ENCODE peak calls at places on chromosomes 11 and 22, in seven cellular contexts. K is DND-41, D is gastrocnemius medialis, F is psoas muscle, E is upper lobe of right lung, H is stomach, A is lung. I is an unnamed sample.
A peak's percentile ranks its signal among the peaks of the same experiment; 100 is the strongest.

GRCh38 chr11:17596310-17596669 is 49.2 kb downstream of the OTOG start:
- DNase-seq in K (no peak), D (no peak), F (no peak), E (no peak), H (no peak), A (no peak), I (no peak)

GRCh38 chr11:74025467-74026166 is 16.7 kb upstream of the UCP3 start:
- DNase-seq in K (no peak), D (no peak), F (no peak), E (no peak), H (no peak), A (no peak), I (no peak)

GRCh38 chr11:93591247-93591898 is 48.2 kb upstream of the SMCO4 start:
- DNase-seq in K (peak; percentile 10), D (no peak), F (no peak), E (no peak), H (no peak), A (no peak), I (no peak)

GRCh38 chr22:19001204-19001603 is 65.1 kb upstream of the PRODH start:
- DNase-seq in K (no peak), D (no peak), F (no peak), E (no peak), H (no peak), A (no peak), I (no peak)

GRCh38 chr22:26751217-26751616 is 93.8 kb downstream of the MIAT start:
- DNase-seq in K (no peak), D (no peak), F (no peak), E (no peak), H (no peak), A (no peak), I (no peak)

GRCh38 chr11:20027546-20028014 is 132.7 kb downstream of the DBX1 start:
- DNase-seq in K (no peak), D (no peak), F (no peak), E (no peak), H (no peak), A (no peak), I (no peak)

GRCh38 chr11:105738972-105739574 is 129.2 kb downstream of the GRIA4 start:
- DNase-seq in K (no peak), D (no peak), F (no peak), E (no peak), H (no peak), A (no peak), I (no peak)

GRCh38 chr11:6269994-6270393 is 10.4 kb downstream of the CCKBR start:
- DNase-seq in K (no peak), D (no peak), F (no peak), E (no peak), H (no peak), A (no peak), I (no peak)

GRCh38 chr11:134418119-134418840 is 6.2 kb upstream of the B3GAT1 start:
- DNase-seq in K (peak; percentile 44), D (no peak), F (no peak), E (no peak), H (no peak), A (no peak), I (no peak)

GRCh38 chr11:67283490-67283963 is 5.6 kb upstream of the ANKRD13D start:
- DNase-seq in K (no peak), D (no peak), F (peak; percentile 54), E (peak; percentile 69), H (no peak), A (no peak), I (no peak)

GRCh38 chr11:70243912-70244652 is 26.4 kb upstream of the PPFIA1 start:
- DNase-seq in K (no peak), D (no peak), F (peak; percentile 20), E (no peak), H (no peak), A (no peak), I (no peak)

GRCh38 chr11:43992138-43992537 is 49.7 kb downstream of the C11orf96 start:
- DNase-seq in K (no peak), D (no peak), F (no peak), E (no peak), H (no peak), A (no peak), I (no peak)

GRCh38 chr11:76270387-76270786 is 64.1 kb upstream of the WNT11 start:
- DNase-seq in K (no peak), D (peak; percentile 33), F (peak; percentile 73), E (no peak), H (no peak), A (no peak), I (no peak)

GRCh38 chr11:44208976-44209603 is 100.8 kb downstream of the ALX4 start:
- DNase-seq in K (no peak), D (no peak), F (no peak), E (no peak), H (no peak), A (no peak), I (no peak)

GRCh38 chr11:27414644-27415043 is 51.6 kb upstream of the CCDC34 start:
- DNase-seq in K (no peak), D (no peak), F (no peak), E (no peak), H (no peak), A (no peak), I (no peak)

GRCh38 chr11:14907411-14908213 is 15.6 kb upstream of the CYP2R1 start:
- DNase-seq in K (peak; percentile 81), D (peak; percentile 46), F (peak; percentile 80), E (peak; percentile 92), H (peak; percentile 90), A (peak; percentile 81), I (peak; percentile 75)

GRCh38 chr11:2273771-2274170 is 3.4 kb upstream of the ASCL2 start:
- DNase-seq in K (no peak), D (no peak), F (no peak), E (peak; percentile 35), H (peak; percentile 56), A (no peak), I (no peak)

GRCh38 chr11:68401856-68402255 is 58.7 kb upstream of the PPP6R3 start:
- DNase-seq in K (no peak), D (no peak), F (no peak), E (no peak), H (no peak), A (no peak), I (no peak)

GRCh38 chr11:8352852-8353505 is 89.3 kb upstream of the LMO1 start:
- DNase-seq in K (no peak), D (no peak), F (no peak), E (no peak), H (no peak), A (no peak), I (no peak)

GRCh38 chr11:109791337-109791736 is 301.9 kb upstream of the ZC3H12C start:
- DNase-seq in K (no peak), D (no peak), F (no peak), E (no peak), H (no peak), A (no peak), I (no peak)
- H3K27ac ChIP-seq in K (no peak overlapping the region), D (no peak overlapping the region), F (no peak overlapping the region), E (no peak overlapping the region), H (no peak overlapping the region), A (no peak overlapping the region), I (no peak overlapping the region)

GRCh38 chr22:36321797-36322601 is 65.8 kb downstream of the MYH9 start:
- DNase-seq in K (no peak), D (no peak), F (no peak), E (no peak), H (no peak), A (no peak), I (peak; percentile 15)
- H3K4me1 ChIP-seq in K (no peaks in the 10 kb centered on the region), D (peaks cover 39% of the 10 kb centered on the region), F (peaks cover 53% of the 10 kb centered on the region), E (peaks cover 47% of the 10 kb centered on the region), H (peaks cover 42% of the 10 kb centered on the region), A (peaks cover 32% of the 10 kb centered on the region), I (no peaks in the 10 kb centered on the region)

DNA sequence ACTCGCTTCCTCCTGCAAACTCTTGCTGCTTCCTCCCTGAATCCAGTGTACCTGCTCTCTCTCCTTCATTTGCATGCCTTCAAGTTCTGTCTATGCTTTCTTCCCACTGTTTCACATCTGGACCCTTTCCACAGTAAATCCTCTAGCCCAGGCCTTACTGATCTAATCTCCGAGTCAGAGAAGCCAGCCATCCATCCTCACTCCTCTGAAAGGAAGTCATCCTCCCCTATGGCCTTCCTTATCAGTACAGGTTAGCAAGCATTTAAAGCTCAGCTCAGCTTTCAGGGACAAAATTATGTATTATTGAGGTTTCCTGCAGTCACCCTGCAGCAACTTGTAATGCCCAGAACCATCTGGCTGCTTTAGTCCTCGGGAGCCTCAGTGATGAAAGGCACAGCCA is 116.1 kb downstream of the GALNT18 start:
- DNase-seq in K (no peak), D (no peak), F (no peak), E (no peak), H (no peak), A (no peak), I (no peak)
- H3K27ac ChIP-seq in K (no peak overlapping the region), D (no peak overlapping the region), F (no peak overlapping the region), E (no peak overlapping the region), H (no peak overlapping the region), A (no peak overlapping the region), I (no peak overlapping the region)

DNA sequence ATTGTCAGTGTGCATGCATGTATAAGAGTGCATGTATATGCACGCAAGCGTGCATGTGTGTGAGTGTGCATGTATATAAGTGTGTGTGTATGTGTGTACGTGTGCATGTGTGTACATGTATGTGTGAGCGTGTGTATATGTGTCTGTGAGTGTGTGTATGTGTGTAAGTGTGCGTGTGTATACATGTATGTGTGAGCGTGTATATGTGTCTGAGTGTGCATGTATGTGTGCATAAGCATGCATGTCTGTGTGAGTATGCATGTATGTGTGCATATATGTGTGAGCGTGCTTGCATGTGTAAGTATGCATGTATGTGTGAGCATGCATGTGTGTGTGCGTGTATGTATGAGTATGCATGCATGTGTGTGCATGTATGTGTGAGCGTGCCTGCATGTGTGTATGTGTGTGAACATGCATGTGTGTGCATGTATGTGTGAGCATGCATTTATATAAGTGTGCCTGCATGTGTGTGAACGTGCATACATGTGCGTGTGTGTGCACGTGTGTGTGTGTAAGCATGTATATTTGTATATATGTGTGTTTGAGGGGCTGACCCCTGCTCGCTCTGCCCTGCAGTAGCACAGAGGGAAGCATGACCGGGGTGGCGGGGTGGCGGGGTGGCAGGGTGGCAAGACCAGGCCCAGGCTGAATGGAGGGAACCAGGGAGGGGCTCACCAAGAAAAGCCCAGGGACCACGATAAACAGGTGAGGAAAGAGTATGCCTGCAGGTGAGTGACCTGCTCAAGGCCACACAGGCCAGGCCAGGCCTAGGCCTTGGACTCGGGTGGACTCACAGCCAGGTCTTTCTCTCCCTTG is 26.3 kb downstream of the CYTH4 start:
- DNase-seq in K (no peak), D (no peak), F (no peak), E (no peak), H (no peak), A (no peak), I (no peak)
- H3K4me1 ChIP-seq in K (peaks cover 48% of the 10 kb centered on the region), D (no peaks in the 10 kb centered on the region), F (peaks cover 4% of the 10 kb centered on the region), E (peaks cover 47% of the 10 kb centered on the region), H (peaks cover 34% of the 10 kb centered on the region), A (peaks cover 26% of the 10 kb centered on the region), I (peaks cover 80% of the 10 kb centered on the region)